ENCODE peak calls at places on chromosomes 16 and 17, in seven cellular contexts. One of them, this sample, is unnamed.

GRCh38 chr17:41060052-41060604 is at the start of gene KRTAP2-3:
- DNase-seq in heart right ventricle: no peak
- DNase-seq in dorsolateral prefrontal cortex: no peak
- DNase-seq in WTC11: no peak
- DNase-seq in lower leg skin: no peak
- DNase-seq in HFFc6: peak
- DNase-seq in astrocyte of the cerebellum: peak
- DNase-seq in this sample: no peak

GRCh38 chr16:10093564-10093963 is 88.7 kb downstream of the GRIN2A start:
- DNase-seq in dorsolateral prefrontal cortex: no peak
- DNase-seq in WTC11: no peak
- DNase-seq in heart right ventricle: no peak
- DNase-seq in HFFc6: no peak
- DNase-seq in lower leg skin: no peak
- DNase-seq in astrocyte of the cerebellum: no peak
- DNase-seq in this sample: no peak

GRCh38 chr17:44610871-44611270 is 45.4 kb upstream of the MEIOC start:
- DNase-seq in HFFc6: peak
- DNase-seq in astrocyte of the cerebellum: no peak
- DNase-seq in heart right ventricle: no peak
- DNase-seq in lower leg skin: no peak
- DNase-seq in WTC11: no peak
- DNase-seq in dorsolateral prefrontal cortex: no peak
- DNase-seq in this sample: no peak

GRCh38 chr17:6894206-6894528 is 62.6 kb upstream of the TEKT1 start:
- DNase-seq in heart right ventricle: no peak
- DNase-seq in HFFc6: no peak
- DNase-seq in astrocyte of the cerebellum: no peak
- DNase-seq in WTC11: peak
- DNase-seq in dorsolateral prefrontal cortex: no peak
- DNase-seq in lower leg skin: no peak
- DNase-seq in this sample: no peak

GRCh38 chr16:71249399-71249798 is 18.9 kb upstream of the HYDIN start:
- DNase-seq in HFFc6: no peak
- DNase-seq in astrocyte of the cerebellum: no peak
- DNase-seq in dorsolateral prefrontal cortex: no peak
- DNase-seq in heart right ventricle: no peak
- DNase-seq in lower leg skin: no peak
- DNase-seq in WTC11: peak
- DNase-seq in this sample: no peak

GRCh38 chr17:62601438-62601837 is 26.0 kb upstream of the MRC2 start:
- DNase-seq in WTC11: no peak
- DNase-seq in astrocyte of the cerebellum: no peak
- DNase-seq in heart right ventricle: no peak
- DNase-seq in lower leg skin: no peak
- DNase-seq in HFFc6: no peak
- DNase-seq in dorsolateral prefrontal cortex: no peak
- DNase-seq in this sample: no peak

GRCh38 chr17:58960068-58960467 is 146.6 kb downstream of the TRIM37 start:
- DNase-seq in heart right ventricle: no peak
- DNase-seq in astrocyte of the cerebellum: peak
- DNase-seq in dorsolateral prefrontal cortex: no peak
- DNase-seq in WTC11: no peak
- DNase-seq in lower leg skin: no peak
- DNase-seq in HFFc6: peak
- DNase-seq in this sample: no peak

GRCh38 chr17:9959377-9959981 is 54.4 kb upstream of the RCVRN start:
- DNase-seq in heart right ventricle: peak
- DNase-seq in HFFc6: peak
- DNase-seq in WTC11: peak
- DNase-seq in astrocyte of the cerebellum: peak
- DNase-seq in lower leg skin: no peak
- DNase-seq in dorsolateral prefrontal cortex: peak
- DNase-seq in this sample: no peak

GRCh38 chr17:17568772-17569195 is 22.7 kb downstream of the PEMT start:
- DNase-seq in dorsolateral prefrontal cortex: peak
- DNase-seq in lower leg skin: no peak
- DNase-seq in HFFc6: peak
- DNase-seq in WTC11: peak
- DNase-seq in heart right ventricle: peak
- DNase-seq in astrocyte of the cerebellum: no peak
- DNase-seq in this sample: peak

GRCh38 chr16:14955546-14956231 is 18.4 kb downstream of the NPIPA1 start:
- DNase-seq in HFFc6: no peak
- DNase-seq in astrocyte of the cerebellum: no peak
- DNase-seq in WTC11: no peak
- DNase-seq in heart right ventricle: peak
- DNase-seq in dorsolateral prefrontal cortex: peak
- DNase-seq in lower leg skin: no peak
- DNase-seq in this sample: peak

GRCh38 chr17:28187931-28188330 is 131.1 kb upstream of the TMEM97 start:
- DNase-seq in dorsolateral prefrontal cortex: no peak
- DNase-seq in HFFc6: no peak
- DNase-seq in astrocyte of the cerebellum: no peak
- DNase-seq in WTC11: no peak
- DNase-seq in heart right ventricle: no peak
- DNase-seq in lower leg skin: no peak
- DNase-seq in this sample: no peak

GRCh38 chr17:28193241-28193640 is 125.8 kb upstream of the TMEM97 start:
- DNase-seq in astrocyte of the cerebellum: no peak
- DNase-seq in dorsolateral prefrontal cortex: no peak
- DNase-seq in lower leg skin: peak
- DNase-seq in WTC11: no peak
- DNase-seq in heart right ventricle: peak
- DNase-seq in HFFc6: no peak
- DNase-seq in this sample: peak

GRCh38 chr17:28191018-28191417 is 128.0 kb upstream of the TMEM97 start:
- DNase-seq in WTC11: no peak
- DNase-seq in HFFc6: no peak
- DNase-seq in heart right ventricle: no peak
- DNase-seq in astrocyte of the cerebellum: no peak
- DNase-seq in lower leg skin: no peak
- DNase-seq in dorsolateral prefrontal cortex: no peak
- DNase-seq in this sample: no peak

GRCh38 chr17:28188841-28189263 is 130.1 kb upstream of the TMEM97 start:
- DNase-seq in astrocyte of the cerebellum: no peak
- DNase-seq in lower leg skin: no peak
- DNase-seq in HFFc6: no peak
- DNase-seq in heart right ventricle: no peak
- DNase-seq in WTC11: no peak
- DNase-seq in dorsolateral prefrontal cortex: no peak
- DNase-seq in this sample: no peak

DNA sequence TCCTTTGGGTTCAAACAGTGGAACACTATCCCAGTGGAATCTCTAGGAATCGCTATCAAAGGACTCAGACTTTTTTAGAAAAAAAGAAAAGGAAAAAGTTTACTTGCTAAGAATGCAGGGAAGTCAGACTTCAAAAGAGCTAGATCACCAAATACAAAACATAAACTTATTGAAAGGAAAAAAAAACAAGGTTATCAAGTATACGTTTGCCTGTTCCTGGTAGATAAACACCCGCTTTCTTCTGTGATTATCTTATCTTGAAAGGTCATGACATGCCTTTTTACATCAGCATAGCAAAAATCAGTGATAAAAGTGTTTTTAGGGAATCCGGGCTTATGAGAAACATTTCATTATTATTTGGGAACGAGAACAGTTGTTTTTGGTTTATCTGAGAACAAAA is 129.3 kb upstream of the TMEM97 start:
- DNase-seq in heart right ventricle: no peak
- DNase-seq in astrocyte of the cerebellum: no peak
- DNase-seq in lower leg skin: no peak
- DNase-seq in HFFc6: no peak
- DNase-seq in WTC11: no peak
- DNase-seq in dorsolateral prefrontal cortex: no peak
- DNase-seq in this sample: no peak
- TF ChIP-seq CTCF in heart right ventricle: no peak
- TF ChIP-seq CTCF in astrocyte of the cerebellum: no peak
- TF ChIP-seq CTCF in lower leg skin: no peak
- TF ChIP-seq CTCF in HFFc6: no peak
- TF ChIP-seq CTCF in WTC11: no peak
- TF ChIP-seq CTCF in dorsolateral prefrontal cortex: no peak
- TF ChIP-seq CTCF in this sample: no peak

GRCh38 chr16:1094601-1095449 is 1.2 kb downstream of the C1QTNF8 start:
- DNase-seq in WTC11: no peak
- DNase-seq in HFFc6: no peak
- DNase-seq in dorsolateral prefrontal cortex: no peak
- DNase-seq in lower leg skin: no peak
- DNase-seq in heart right ventricle: no peak
- DNase-seq in astrocyte of the cerebellum: no peak
- DNase-seq in this sample: no peak
- TF ChIP-seq CTCF in WTC11: no peak
- TF ChIP-seq CTCF in HFFc6: no peak
- TF ChIP-seq CTCF in dorsolateral prefrontal cortex: no peak
- TF ChIP-seq CTCF in lower leg skin: no peak
- TF ChIP-seq CTCF in heart right ventricle: no peak
- TF ChIP-seq CTCF in astrocyte of the cerebellum: no peak
- TF ChIP-seq CTCF in this sample: no peak

GRCh38 chr17:38970128-38970527 is 2.9 kb upstream of the FBXO47 start:
- DNase-seq in heart right ventricle: no peak
- DNase-seq in astrocyte of the cerebellum: no peak
- DNase-seq in WTC11: no peak
- DNase-seq in lower leg skin: no peak
- DNase-seq in dorsolateral prefrontal cortex: no peak
- DNase-seq in HFFc6: no peak
- DNase-seq in this sample: no peak
- TF ChIP-seq CTCF in heart right ventricle: no peak
- TF ChIP-seq CTCF in astrocyte of the cerebellum: peak
- TF ChIP-seq CTCF in WTC11: no peak
- TF ChIP-seq CTCF in lower leg skin: no peak
- TF ChIP-seq CTCF in dorsolateral prefrontal cortex: no peak
- TF ChIP-seq CTCF in HFFc6: no peak
- TF ChIP-seq CTCF in this sample: no peak

GRCh38 chr17:4744999-4745969 is 5.6 kb upstream of the CXCL16 start:
- DNase-seq in heart right ventricle: no peak
- DNase-seq in WTC11: peak
- DNase-seq in dorsolateral prefrontal cortex: no peak
- DNase-seq in lower leg skin: no peak
- DNase-seq in HFFc6: no peak
- DNase-seq in astrocyte of the cerebellum: no peak
- DNase-seq in this sample: no peak
- TF ChIP-seq CTCF in heart right ventricle: no peak
- TF ChIP-seq CTCF in WTC11: no peak
- TF ChIP-seq CTCF in dorsolateral prefrontal cortex: no peak
- TF ChIP-seq CTCF in lower leg skin: no peak
- TF ChIP-seq CTCF in HFFc6: no peak
- TF ChIP-seq CTCF in astrocyte of the cerebellum: no peak
- TF ChIP-seq CTCF in this sample: no peak

GRCh38 chr16:8403978-8404738 is 186.2 kb downstream of the TMEM114 start:
- DNase-seq in WTC11: no peak
- DNase-seq in lower leg skin: no peak
- DNase-seq in heart right ventricle: no peak
- DNase-seq in astrocyte of the cerebellum: no peak
- DNase-seq in dorsolateral prefrontal cortex: no peak
- DNase-seq in HFFc6: no peak
- DNase-seq in this sample: no peak
- TF ChIP-seq CTCF in WTC11: no peak
- TF ChIP-seq CTCF in lower leg skin: no peak
- TF ChIP-seq CTCF in heart right ventricle: no peak
- TF ChIP-seq CTCF in astrocyte of the cerebellum: no peak
- TF ChIP-seq CTCF in dorsolateral prefrontal cortex: no peak
- TF ChIP-seq CTCF in HFFc6: no peak
- TF ChIP-seq CTCF in this sample: no peak

GRCh38 chr16:46759309-46759708 is 11.2 kb upstream of the MYLK3 start:
- DNase-seq in WTC11: no peak
- DNase-seq in dorsolateral prefrontal cortex: no peak
- DNase-seq in HFFc6: no peak
- DNase-seq in heart right ventricle: no peak
- DNase-seq in lower leg skin: no peak
- DNase-seq in astrocyte of the cerebellum: no peak
- DNase-seq in this sample: no peak

GRCh38 chr16:46763147-46763546 is 15.0 kb upstream of the MYLK3 start:
- DNase-seq in heart right ventricle: peak
- DNase-seq in HFFc6: no peak
- DNase-seq in astrocyte of the cerebellum: no peak
- DNase-seq in dorsolateral prefrontal cortex: peak
- DNase-seq in WTC11: no peak
- DNase-seq in lower leg skin: no peak
- DNase-seq in this sample: peak

GRCh38 chr16:46757339-46758050 is 9.4 kb upstream of the MYLK3 start:
- DNase-seq in astrocyte of the cerebellum: no peak
- DNase-seq in HFFc6: no peak
- DNase-seq in dorsolateral prefrontal cortex: peak
- DNase-seq in lower leg skin: no peak
- DNase-seq in WTC11: no peak
- DNase-seq in heart right ventricle: peak
- DNase-seq in this sample: peak

GRCh38 chr16:46765050-46765449 is 16.9 kb upstream of the MYLK3 start:
- DNase-seq in heart right ventricle: no peak
- DNase-seq in HFFc6: peak
- DNase-seq in dorsolateral prefrontal cortex: no peak
- DNase-seq in lower leg skin: peak
- DNase-seq in astrocyte of the cerebellum: peak
- DNase-seq in WTC11: no peak
- DNase-seq in this sample: no peak

GRCh38 chr16:46762583-46762982 is 14.4 kb upstream of the MYLK3 start:
- DNase-seq in lower leg skin: no peak
- DNase-seq in dorsolateral prefrontal cortex: no peak
- DNase-seq in WTC11: no peak
- DNase-seq in HFFc6: no peak
- DNase-seq in heart right ventricle: no peak
- DNase-seq in astrocyte of the cerebellum: no peak
- DNase-seq in this sample: no peak
- TF ChIP-seq CTCF in lower leg skin: no peak
- TF ChIP-seq CTCF in dorsolateral prefrontal cortex: no peak
- TF ChIP-seq CTCF in WTC11: no peak
- TF ChIP-seq CTCF in HFFc6: no peak
- TF ChIP-seq CTCF in heart right ventricle: no peak
- TF ChIP-seq CTCF in astrocyte of the cerebellum: no peak
- TF ChIP-seq CTCF in this sample: no peak

DNA sequence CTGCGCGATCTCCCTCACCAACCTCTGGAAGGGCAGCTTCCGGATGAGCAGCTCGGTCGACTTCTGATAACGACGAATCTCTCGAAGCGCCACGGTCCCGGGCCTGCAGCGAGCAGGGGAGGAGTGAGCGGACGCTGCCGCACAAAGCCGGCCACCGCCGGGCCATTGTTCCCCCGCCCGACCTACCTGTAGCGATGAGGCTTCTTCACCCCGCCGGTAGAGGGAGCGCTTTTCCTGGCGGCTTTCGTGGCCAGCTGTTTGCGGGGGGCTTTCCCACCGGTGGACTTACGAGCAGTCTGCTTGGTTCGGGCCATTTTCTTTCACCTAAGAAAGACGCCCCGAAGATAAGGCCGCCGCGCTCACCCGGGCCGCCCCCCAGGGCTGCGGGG is 5.8 kb upstream of the UNK start:
- DNase-seq in dorsolateral prefrontal cortex: no peak
- DNase-seq in heart right ventricle: peak
- DNase-seq in astrocyte of the cerebellum: no peak
- DNase-seq in lower leg skin: no peak
- DNase-seq in WTC11: peak
- DNase-seq in HFFc6: no peak
- DNase-seq in this sample: no peak
- TF ChIP-seq CTCF in dorsolateral prefrontal cortex: no peak
- TF ChIP-seq CTCF in heart right ventricle: peak
- TF ChIP-seq CTCF in astrocyte of the cerebellum: peak
- TF ChIP-seq CTCF in lower leg skin: no peak
- TF ChIP-seq CTCF in WTC11: peak
- TF ChIP-seq CTCF in HFFc6: peak
- TF ChIP-seq CTCF in this sample: peak

GRCh38 chr17:2170023-2170422 is 115.1 kb downstream of the HIC1 start:
- DNase-seq in WTC11: peak
- DNase-seq in HFFc6: no peak
- DNase-seq in lower leg skin: no peak
- DNase-seq in heart right ventricle: no peak
- DNase-seq in astrocyte of the cerebellum: no peak
- DNase-seq in dorsolateral prefrontal cortex: no peak
- DNase-seq in this sample: no peak
- TF ChIP-seq CTCF in WTC11: peak
- TF ChIP-seq CTCF in HFFc6: peak
- TF ChIP-seq CTCF in lower leg skin: no peak
- TF ChIP-seq CTCF in heart right ventricle: no peak
- TF ChIP-seq CTCF in astrocyte of the cerebellum: no peak
- TF ChIP-seq CTCF in dorsolateral prefrontal cortex: no peak
- TF ChIP-seq CTCF in this sample: peak

GRCh38 chr17:77781536-77781935 is 177.0 kb upstream of the TNRC6C start:
- DNase-seq in astrocyte of the cerebellum: no peak
- DNase-seq in lower leg skin: no peak
- DNase-seq in HFFc6: no peak
- DNase-seq in dorsolateral prefrontal cortex: no peak
- DNase-seq in heart right ventricle: no peak
- DNase-seq in WTC11: no peak
- DNase-seq in this sample: no peak
- TF ChIP-seq CTCF in astrocyte of the cerebellum: no peak
- TF ChIP-seq CTCF in lower leg skin: no peak
- TF ChIP-seq CTCF in HFFc6: no peak
- TF ChIP-seq CTCF in dorsolateral prefrontal cortex: no peak
- TF ChIP-seq CTCF in heart right ventricle: no peak
- TF ChIP-seq CTCF in WTC11: no peak
- TF ChIP-seq CTCF in this sample: no peak

This sample was measured in heart left ventricle.